ENCODE peak calls at places on chromosomes 16 and 17, in six cellular contexts. One of them, this sample, is unnamed.

GRCh38 chr17:80116276-80116922 is 15.0 kb downstream of the GAA start:
- DNase-seq in lung: no peak
- DNase-seq in IMR-90: peak; percentile 69
- DNase-seq in ascending aorta: peak; percentile 40
- DNase-seq in A549: no peak
- DNase-seq in HepG2: no peak
- DNase-seq in this sample: no peak

GRCh38 chr16:34743115-34743514 is 1283.7 kb downstream of the TP53TG3F start:
- DNase-seq in lung: no peak
- DNase-seq in IMR-90: no peak
- DNase-seq in ascending aorta: no peak
- DNase-seq in A549: no peak
- DNase-seq in HepG2: no peak
- DNase-seq in this sample: no peak

GRCh38 chr16:57278494-57278893 is 6.0 kb downstream of the PLLP start:
- DNase-seq in lung: no peak
- DNase-seq in IMR-90: no peak
- DNase-seq in ascending aorta: no peak
- DNase-seq in A549: no peak
- DNase-seq in HepG2: no peak
- DNase-seq in this sample: no peak

GRCh38 chr16:67055712-67056487 is 27.0 kb downstream of the CBFB start:
- DNase-seq in lung: no peak
- DNase-seq in IMR-90: peak; percentile 99
- DNase-seq in ascending aorta: no peak
- DNase-seq in A549: peak; percentile 36
- DNase-seq in HepG2: peak; percentile 29
- DNase-seq in this sample: peak; percentile 94

GRCh38 chr17:49976163-49976827 is 7.3 kb downstream of the DLX4 start:
- DNase-seq in lung: no peak
- DNase-seq in IMR-90: no peak
- DNase-seq in ascending aorta: no peak
- DNase-seq in A549: no peak
- DNase-seq in HepG2: no peak
- DNase-seq in this sample: no peak

GRCh38 chr17:28325221-28325620 is 6.2 kb downstream of the TMEM97 start:
- DNase-seq in lung: no peak
- DNase-seq in IMR-90: no peak
- DNase-seq in ascending aorta: no peak
- DNase-seq in A549: no peak
- DNase-seq in HepG2: no peak
- DNase-seq in this sample: no peak

GRCh38 chr17:21397341-21398050 is 21.3 kb downstream of the KCNJ12 start:
- DNase-seq in lung: no peak
- DNase-seq in IMR-90: peak; percentile 81
- DNase-seq in ascending aorta: no peak
- DNase-seq in A549: no peak
- DNase-seq in HepG2: no peak
- DNase-seq in this sample: peak; percentile 77

GRCh38 chr16:68707341-68708152 is 29.5 kb upstream of the CDH1 start:
- DNase-seq in lung: peak; percentile 76
- DNase-seq in IMR-90: no peak
- DNase-seq in ascending aorta: no peak
- DNase-seq in A549: peak; percentile 89
- DNase-seq in HepG2: peak; percentile 81
- DNase-seq in this sample: peak; percentile 52

GRCh38 chr16:56849690-56850680 is 15.0 kb upstream of the SLC12A3 start:
- DNase-seq in lung: no peak
- DNase-seq in IMR-90: peak; percentile 38
- DNase-seq in ascending aorta: peak; percentile 51
- DNase-seq in A549: no peak
- DNase-seq in HepG2: peak; percentile 84
- DNase-seq in this sample: no peak

GRCh38 chr17:70276931-70277330 is 107.6 kb downstream of the KCNJ2 start:
- DNase-seq in lung: no peak
- DNase-seq in IMR-90: peak; percentile 32
- DNase-seq in ascending aorta: no peak
- DNase-seq in A549: no peak
- DNase-seq in HepG2: no peak
- DNase-seq in this sample: no peak

GRCh38 chr17:17063546-17064122 is 21.4 kb downstream of the MPRIP start:
- DNase-seq in lung: peak; percentile 78
- DNase-seq in IMR-90: no peak
- DNase-seq in ascending aorta: peak; percentile 77
- DNase-seq in A549: no peak
- DNase-seq in HepG2: no peak
- DNase-seq in this sample: peak; percentile 41

GRCh38 chr16:52383640-52384292 is 163.2 kb downstream of the TOX3 start:
- DNase-seq in lung: no peak
- DNase-seq in IMR-90: no peak
- DNase-seq in ascending aorta: no peak
- DNase-seq in A549: no peak
- DNase-seq in HepG2: peak; percentile 57
- DNase-seq in this sample: no peak

GRCh38 chr17:4535667-4536258 is 19.4 kb downstream of the MYBBP1A start:
- DNase-seq in lung: no peak
- DNase-seq in IMR-90: no peak
- DNase-seq in ascending aorta: no peak
- DNase-seq in A549: no peak
- DNase-seq in HepG2: no peak
- DNase-seq in this sample: no peak

GRCh38 chr17:18363021-18363941 is at the start of gene SHMT1:
- DNase-seq in lung: peak; percentile 94
- DNase-seq in IMR-90: peak; percentile 77
- DNase-seq in ascending aorta: peak; percentile 96
- DNase-seq in A549: peak; percentile 97
- DNase-seq in HepG2: peak; percentile 90
- DNase-seq in this sample: peak; percentile 86

GRCh38 chr17:72390675-72391501 is 270.1 kb downstream of the SOX9 start:
- DNase-seq in lung: no peak
- DNase-seq in IMR-90: peak; percentile 88
- DNase-seq in ascending aorta: no peak
- DNase-seq in A549: no peak
- DNase-seq in HepG2: no peak
- DNase-seq in this sample: peak; percentile 57

GRCh38 chr17:20028436-20028835 is 19.3 kb downstream of the SPECC1 start:
- DNase-seq in lung: no peak
- DNase-seq in IMR-90: no peak
- DNase-seq in ascending aorta: no peak
- DNase-seq in A549: no peak
- DNase-seq in HepG2: no peak
- DNase-seq in this sample: peak; percentile 69

GRCh38 chr17:3890082-3890892 is 2.6 kb downstream of the CAMKK1 start:
- DNase-seq in lung: peak; percentile 60
- DNase-seq in IMR-90: peak; percentile 91
- DNase-seq in ascending aorta: peak; percentile 96
- DNase-seq in A549: peak; percentile 98
- DNase-seq in HepG2: no peak
- DNase-seq in this sample: peak; percentile 73

GRCh38 chr16:12896562-12896961 is 4.8 kb upstream of the SHISA9 start:
- DNase-seq in lung: no peak
- DNase-seq in IMR-90: no peak
- DNase-seq in ascending aorta: no peak
- DNase-seq in A549: no peak
- DNase-seq in HepG2: peak; percentile 74
- DNase-seq in this sample: peak; percentile 8

GRCh38 chr17:51441431-51441830 is 181.1 kb downstream of the UTP18 start:
- DNase-seq in lung: no peak
- DNase-seq in IMR-90: no peak
- DNase-seq in ascending aorta: no peak
- DNase-seq in A549: no peak
- DNase-seq in HepG2: no peak
- DNase-seq in this sample: no peak

GRCh38 chr16:51500306-51500705 is 349.2 kb upstream of the SALL1 start:
- DNase-seq in lung: no peak
- DNase-seq in IMR-90: peak; percentile 43
- DNase-seq in ascending aorta: no peak
- DNase-seq in A549: peak; percentile 10
- DNase-seq in HepG2: no peak
- DNase-seq in this sample: peak; percentile 16

GRCh38 chr17:8189041-8189710 is 804 bp downstream of the BORCS6 start:
- DNase-seq in lung: no peak
- DNase-seq in IMR-90: no peak
- DNase-seq in ascending aorta: no peak
- DNase-seq in A549: no peak
- DNase-seq in HepG2: no peak
- DNase-seq in this sample: no peak

GRCh38 chr17:81254955-81255717 is 16.0 kb downstream of the NDUFAF8 start:
- DNase-seq in lung: peak; percentile 91
- DNase-seq in IMR-90: peak; percentile 82
- DNase-seq in ascending aorta: peak; percentile 86
- DNase-seq in A549: peak; percentile 74
- DNase-seq in HepG2: peak; percentile 45
- DNase-seq in this sample: peak; percentile 87

GRCh38 chr16:31477220-31478216 is 5.4 kb upstream of the SLC5A2 start:
- DNase-seq in lung: peak; percentile 85
- DNase-seq in IMR-90: no peak
- DNase-seq in ascending aorta: no peak
- DNase-seq in A549: no peak
- DNase-seq in HepG2: peak; percentile 93
- DNase-seq in this sample: no peak

GRCh38 chr16:58732545-58733247 is 1.4 kb downstream of the GOT2 start:
- DNase-seq in lung: no peak
- DNase-seq in IMR-90: peak; percentile 42
- DNase-seq in ascending aorta: no peak
- DNase-seq in A549: no peak
- DNase-seq in HepG2: no peak
- DNase-seq in this sample: no peak

GRCh38 chr17:42475853-42476252 is 17.2 kb downstream of the ATP6V0A1 start:
- DNase-seq in lung: no peak
- DNase-seq in IMR-90: no peak
- DNase-seq in ascending aorta: no peak
- DNase-seq in A549: no peak
- DNase-seq in HepG2: no peak
- DNase-seq in this sample: peak; percentile 62

GRCh38 chr16:28110977-28111376 is 47.5 kb upstream of the GSG1L start:
- DNase-seq in lung: no peak
- DNase-seq in IMR-90: no peak
- DNase-seq in ascending aorta: no peak
- DNase-seq in A549: no peak
- DNase-seq in HepG2: no peak
- DNase-seq in this sample: no peak

GRCh38 chr17:20966869-20967268 is 75.9 kb downstream of the USP22 start:
- DNase-seq in lung: peak; percentile 49
- DNase-seq in IMR-90: no peak
- DNase-seq in ascending aorta: no peak
- DNase-seq in A549: no peak
- DNase-seq in HepG2: no peak
- DNase-seq in this sample: no peak

GRCh38 chr17:28684963-28685362 is 23.0 kb downstream of the SUPT6H start:
- DNase-seq in lung: no peak
- DNase-seq in IMR-90: peak; percentile 16
- DNase-seq in ascending aorta: no peak
- DNase-seq in A549: peak; percentile 63
- DNase-seq in HepG2: peak; percentile 65
- DNase-seq in this sample: peak; percentile 72

GRCh38 chr16:852451-853185 is 52.1 kb upstream of the GNG13 start:
- DNase-seq in lung: no peak
- DNase-seq in IMR-90: no peak
- DNase-seq in ascending aorta: no peak
- DNase-seq in A549: no peak
- DNase-seq in HepG2: no peak
- DNase-seq in this sample: no peak

GRCh38 chr17:40836020-40836419 is 13.6 kb upstream of the KRT10 start:
- DNase-seq in lung: no peak
- DNase-seq in IMR-90: no peak
- DNase-seq in ascending aorta: no peak
- DNase-seq in A549: no peak
- DNase-seq in HepG2: no peak
- DNase-seq in this sample: no peak

GRCh38 chr16:86941731-86942468 is 363.6 kb downstream of the FOXL1 start:
- DNase-seq in lung: no peak
- DNase-seq in IMR-90: no peak
- DNase-seq in ascending aorta: no peak
- DNase-seq in A549: no peak
- DNase-seq in HepG2: no peak
- DNase-seq in this sample: no peak
- H3K4me3 ChIP-seq in lung: no peak overlapping the region
- H3K4me3 ChIP-seq in IMR-90: no peak overlapping the region
- H3K4me3 ChIP-seq in ascending aorta: no peak overlapping the region
- H3K4me3 ChIP-seq in A549: no peak overlapping the region
- H3K4me3 ChIP-seq in HepG2: no peak overlapping the region
- H3K4me3 ChIP-seq in this sample: no peak overlapping the region

DNA sequence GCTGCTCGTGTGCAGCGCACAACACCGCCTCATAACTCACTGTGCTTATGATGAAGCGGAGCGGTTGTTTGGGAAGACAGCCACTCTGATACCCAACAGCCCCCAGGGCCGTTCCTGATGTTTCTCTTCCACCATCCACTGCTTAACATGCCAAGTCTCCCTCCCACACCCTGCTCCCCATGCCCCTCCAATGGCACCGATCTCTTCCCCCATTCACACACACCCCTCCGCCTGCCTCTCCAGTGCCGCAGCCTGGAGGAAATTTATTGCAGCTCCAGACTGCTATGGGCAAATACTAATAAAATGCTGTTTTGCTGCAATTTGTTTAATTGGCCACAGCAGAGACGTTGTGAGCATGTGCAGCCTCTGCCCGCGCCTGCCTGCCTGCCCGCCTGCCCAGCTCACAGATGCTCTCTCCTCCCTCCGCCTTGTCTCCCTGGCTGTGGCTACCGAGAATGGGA is 80.3 kb upstream of the LHX1 start:
- DNase-seq in lung: no peak
- DNase-seq in IMR-90: no peak
- DNase-seq in ascending aorta: no peak
- DNase-seq in A549: no peak
- DNase-seq in HepG2: no peak
- DNase-seq in this sample: no peak
- TF ChIP-seq CTCF in lung: no peak
- TF ChIP-seq CTCF in IMR-90: no peak
- TF ChIP-seq CTCF in ascending aorta: no peak
- TF ChIP-seq CTCF in A549: no peak
- TF ChIP-seq CTCF in HepG2: no peak
- TF ChIP-seq CTCF in this sample: no peak

GRCh38 chr16:73050115-73051099 is 2.5 kb upstream of the ZFHX3 start:
- DNase-seq in lung: no peak
- DNase-seq in IMR-90: no peak
- DNase-seq in ascending aorta: no peak
- DNase-seq in A549: no peak
- DNase-seq in HepG2: no peak
- DNase-seq in this sample: no peak
- H3K4me3 ChIP-seq in lung: no peak overlapping the region
- H3K4me3 ChIP-seq in IMR-90: no peak overlapping the region
- H3K4me3 ChIP-seq in ascending aorta: peak overlapping the region; percentile 88
- H3K4me3 ChIP-seq in A549: no peak overlapping the region
- H3K4me3 ChIP-seq in HepG2: peak overlapping the region; percentile 26
- H3K4me3 ChIP-seq in this sample: no peak overlapping the region

GRCh38 chr17:76473541-76473985 is 6.2 kb downstream of the AANAT start:
- DNase-seq in lung: no peak
- DNase-seq in IMR-90: no peak
- DNase-seq in ascending aorta: no peak
- DNase-seq in A549: no peak
- DNase-seq in HepG2: no peak
- DNase-seq in this sample: no peak
- TF ChIP-seq CTCF in lung: no peak
- TF ChIP-seq CTCF in IMR-90: peak; percentile 35
- TF ChIP-seq CTCF in ascending aorta: no peak
- TF ChIP-seq CTCF in A549: peak; percentile 28
- TF ChIP-seq CTCF in HepG2: peak; percentile 78
- TF ChIP-seq CTCF in this sample: peak; percentile 33